ENCODE peak calls at places on chromosome 3, in five cellular contexts. U, J, T, H and W are unnamed samples.

GRCh38 chr3:172201990-172202318 is 162.6 kb downstream of the FNDC3B start:
- DNase-seq in U (peak; percentile 96), J (no peak), T (peak; percentile 54), H (no peak), W (peak; percentile 79)

GRCh38 chr3:65181397-65181871 is 493.6 kb upstream of the ADAMTS9 start:
- DNase-seq in U (no peak), J (no peak), T (no peak), H (no peak), W (no peak)

GRCh38 chr3:70433091-70433490 is 120.7 kb upstream of the MDFIC2 start:
- DNase-seq in U (peak; percentile 71), J (no peak), T (peak; percentile 94), H (no peak), W (peak; percentile 9)

GRCh38 chr3:53846134-53846850 is at the start of the genes CHDH and IL17RB:
- DNase-seq in U (no peak), J (no peak), T (peak; percentile 47), H (peak; percentile 77), W (no peak)

GRCh38 chr3:161149529-161149928 is 44.4 kb upstream of the B3GALNT1 start:
- DNase-seq in U (no peak), J (no peak), T (no peak), H (no peak), W (peak; percentile 72)

GRCh38 chr3:50154840-50155490 is at the start of gene SEMA3F:
- DNase-seq in U (peak; percentile 56), J (no peak), T (peak; percentile 80), H (peak; percentile 68), W (peak; percentile 74)

GRCh38 chr3:169865176-169865800 is 4.4 kb downstream of the LRRC31 start:
- DNase-seq in U (no peak), J (no peak), T (no peak), H (no peak), W (no peak)

GRCh38 chr3:127226946-127227842 is 34.3 kb downstream of the PRR23E start:
- DNase-seq in U (no peak), J (peak; percentile 17), T (no peak), H (peak; percentile 96), W (no peak)

GRCh38 chr3:130607553-130608154 is 90.7 kb downstream of the COL6A6 start:
- DNase-seq in U (no peak), J (no peak), T (no peak), H (no peak), W (no peak)

GRCh38 chr3:47225310-47225906 is 57.2 kb downstream of the KIF9 start:
- DNase-seq in U (peak; percentile 56), J (no peak), T (peak; percentile 3), H (no peak), W (peak; percentile 52)

GRCh38 chr3:150736903-150737832 is 25.8 kb downstream of the SIAH2 start:
- DNase-seq in U (no peak), J (no peak), T (peak; percentile 89), H (no peak), W (peak; percentile 27)

GRCh38 chr3:40768536-40768935 is 243.8 kb downstream of the ZNF621 start:
- DNase-seq in U (no peak), J (no peak), T (no peak), H (no peak), W (peak; percentile 83)

GRCh38 chr3:173618703-173619102 is 221.2 kb downstream of the NLGN1 start:
- DNase-seq in U (no peak), J (no peak), T (no peak), H (no peak), W (no peak)

GRCh38 chr3:114624676-114625181 is 330.9 kb downstream of the TIGIT start:
- DNase-seq in U (peak; percentile 99), J (no peak), T (peak; percentile 36), H (peak; percentile 28), W (peak; percentile 99)

GRCh38 chr3:194205675-194206133 is 69.8 kb downstream of the HES1 start:
- DNase-seq in U (no peak), J (no peak), T (no peak), H (peak; percentile 50), W (no peak)
- H3K18ac ChIP-seq in U (no peak overlapping the region), J (no peak overlapping the region), T (peak overlapping the region; percentile 37), H (no peak overlapping the region), W (peak overlapping the region; percentile 64)

DNA sequence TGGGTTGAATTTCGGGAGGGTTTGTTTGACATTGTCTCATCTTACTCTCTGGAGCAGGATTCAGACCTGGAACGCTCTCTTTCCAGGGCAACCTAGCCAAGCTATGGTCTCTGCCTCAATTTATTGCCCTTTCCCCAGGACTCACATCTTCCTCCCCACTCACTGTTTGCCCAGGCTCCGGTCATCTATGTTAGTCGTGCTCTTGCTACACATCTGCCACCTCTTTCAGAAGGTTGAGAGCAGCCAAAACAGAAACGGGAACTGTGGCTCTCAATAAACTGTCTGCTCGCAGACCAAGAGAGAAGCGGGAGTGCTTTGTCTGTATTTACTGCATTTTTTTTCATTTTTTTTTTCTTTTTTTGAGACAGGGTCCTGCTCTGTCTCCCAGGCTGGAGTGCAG is 81.6 kb downstream of the ST6GAL1 start:
- DNase-seq in U (no peak), J (no peak), T (no peak), H (no peak), W (no peak)
- H2AK5ac ChIP-seq in U (no peak overlapping the region), J (no peak overlapping the region), T (no peak overlapping the region), H (no peak overlapping the region), W (no peak overlapping the region)

DNA sequence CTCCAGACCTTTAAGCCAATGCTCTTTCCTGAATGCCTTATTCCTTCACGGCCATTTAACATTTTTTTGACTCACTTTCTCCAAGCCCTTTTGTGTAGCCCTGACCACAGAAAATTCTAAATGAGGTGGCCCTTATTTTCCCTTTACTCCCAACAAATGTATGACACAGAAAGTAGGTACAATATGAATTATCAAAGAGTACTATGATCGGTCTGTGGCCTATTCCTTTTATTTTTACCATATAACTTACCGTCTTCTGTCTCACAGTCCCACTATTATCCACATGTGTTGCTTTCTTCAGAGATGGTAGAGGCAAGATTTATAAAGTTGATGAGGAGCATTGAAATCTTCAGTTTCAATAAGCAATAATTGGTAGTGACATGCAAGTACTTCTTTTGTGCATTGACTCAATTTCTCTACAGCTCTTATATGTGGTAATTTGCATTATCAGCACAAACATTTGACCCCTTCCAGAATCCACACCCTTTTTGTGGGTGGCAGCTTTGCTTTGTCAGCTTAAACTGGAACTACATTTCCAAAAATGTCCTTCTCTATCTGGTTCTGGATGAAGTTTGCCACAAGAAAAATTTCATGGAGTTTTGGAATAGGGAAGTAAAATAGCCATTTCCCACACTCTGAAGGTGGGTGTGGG is 143.8 kb upstream of the GADL1 start:
- DNase-seq in U (no peak), J (no peak), T (no peak), H (no peak), W (no peak)
- H3K18ac ChIP-seq in U (no peak overlapping the region), J (no peak overlapping the region), T (no peak overlapping the region), H (no peak overlapping the region), W (no peak overlapping the region)

DNA sequence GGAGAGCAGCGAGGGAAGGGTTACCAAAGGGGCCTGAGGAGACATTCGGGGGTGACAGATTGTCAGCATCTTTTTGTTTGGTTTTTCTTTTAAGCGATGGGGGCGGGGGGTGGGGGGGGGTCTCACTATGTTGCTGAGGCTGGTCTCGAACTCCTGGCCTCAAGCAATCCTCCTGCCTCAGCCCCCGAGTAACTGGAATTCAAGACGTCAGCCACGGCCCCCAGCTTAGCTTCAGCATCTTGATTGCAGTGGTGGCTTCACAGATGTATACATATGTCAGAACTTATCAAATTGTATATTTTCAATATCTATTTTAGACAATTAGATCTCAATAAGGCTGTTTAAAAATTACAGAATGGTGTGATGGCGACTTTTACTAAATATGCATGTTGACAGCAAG is 30.9 kb downstream of the ZDHHC19 start:
- DNase-seq in U (no peak), J (no peak), T (no peak), H (no peak), W (no peak)
- H2AK5ac ChIP-seq in U (no peak overlapping the region), J (no peak overlapping the region), T (no peak overlapping the region), H (no peak overlapping the region), W (no peak overlapping the region)

DNA sequence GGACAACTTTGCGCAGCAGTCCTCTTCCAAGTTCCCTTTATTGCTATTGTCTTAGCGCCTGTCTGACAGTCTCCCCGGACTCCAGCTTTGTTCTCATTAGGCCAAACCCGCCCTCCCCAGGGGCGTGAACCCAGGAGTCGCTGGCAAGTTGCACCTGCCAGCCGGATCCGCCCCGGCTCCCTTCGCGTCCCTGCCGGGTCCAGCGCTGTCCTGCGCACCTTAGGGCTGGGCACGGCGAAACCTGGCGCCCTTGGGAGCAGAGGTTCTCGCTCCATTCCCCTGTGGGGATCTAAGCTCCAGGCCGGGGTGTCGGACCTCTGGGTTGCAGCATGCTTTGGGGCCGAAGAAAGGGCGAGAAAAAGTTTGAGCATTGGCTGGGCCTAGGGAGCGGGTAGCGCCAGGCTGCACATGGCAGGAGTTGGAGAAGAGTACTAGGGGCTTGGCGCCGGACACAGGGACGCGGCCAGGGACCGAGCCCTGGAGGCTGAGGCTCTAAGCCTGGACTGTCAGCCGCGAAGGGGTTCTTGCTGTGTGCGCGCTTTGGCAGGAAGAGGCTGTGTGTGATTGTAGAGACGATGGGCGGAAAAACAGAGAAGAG is 335.1 kb upstream of the THRB start:
- DNase-seq in U (no peak), J (no peak), T (peak; percentile 7), H (peak; percentile 45), W (peak; percentile 8)
- H3K18ac ChIP-seq in U (no peak overlapping the region), J (no peak overlapping the region), T (no peak overlapping the region), H (no peak overlapping the region), W (no peak overlapping the region)

DNA sequence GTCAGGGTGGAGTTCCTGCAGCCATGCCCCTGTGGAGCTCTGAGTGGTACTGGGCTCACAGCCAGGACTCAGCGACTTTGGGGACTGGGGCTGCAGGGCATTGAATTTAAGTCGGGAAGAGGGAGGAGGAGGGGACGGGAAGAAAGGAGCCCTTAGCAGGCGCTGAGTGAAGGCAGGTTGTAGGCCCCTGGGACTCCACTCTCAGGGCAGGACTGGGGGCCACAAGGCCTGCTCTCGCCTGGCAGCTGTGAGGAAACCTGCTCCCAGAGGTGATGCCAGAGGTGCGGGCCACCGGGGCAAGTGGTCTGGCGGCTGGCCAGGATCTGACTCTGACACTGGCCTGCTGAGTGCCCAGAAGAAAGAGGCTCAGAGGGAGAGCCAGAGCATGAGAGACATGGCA is 73.5 kb downstream of the EPHB3 start:
- DNase-seq in U (no peak), J (no peak), T (no peak), H (no peak), W (no peak)
- H2AK5ac ChIP-seq in U (no peak overlapping the region), J (no peak overlapping the region), T (peak overlapping the region; percentile 2), H (no peak overlapping the region), W (no peak overlapping the region)

DNA sequence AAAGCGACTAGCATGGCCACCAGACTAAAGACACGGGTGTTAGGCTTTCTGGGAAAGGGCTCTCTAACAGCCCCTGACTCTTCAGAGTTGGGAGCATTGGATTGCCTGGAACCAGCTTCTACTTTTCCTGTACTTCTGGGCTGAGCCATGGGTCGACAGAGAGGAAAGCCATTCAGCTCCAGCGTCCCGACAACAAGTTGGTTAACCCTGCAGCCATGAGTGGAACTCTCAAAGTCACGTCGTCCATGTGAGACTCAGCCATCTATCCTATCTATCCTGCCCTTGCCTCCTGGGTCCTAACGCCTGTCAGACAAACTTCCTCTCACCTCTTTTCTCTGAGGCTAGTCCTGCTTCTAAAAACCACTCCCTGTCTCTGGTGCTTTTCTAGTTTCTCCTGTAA is 32.6 kb upstream of the TBC1D5 start:
- DNase-seq in U (no peak), J (no peak), T (no peak), H (no peak), W (no peak)
- H3K18ac ChIP-seq in U (no peak overlapping the region), J (no peak overlapping the region), T (no peak overlapping the region), H (no peak overlapping the region), W (no peak overlapping the region)